ENCODE peak calls at places on chromosomes 16 and 17, in nine cellular contexts. Z is NCI-H460; N is GDM1; B is substantia nigra; H is cardiac muscle cell; P is astrocyte of the spinal cord; A is stimulated activated CD4-positive, alpha-beta T cell treated with anti-CD3 and anti-CD28 coated beads, Interleukin-2, amount 100 ng/mL, for 24 hours; K is HCT116; L is NCI-H1436. V is an unnamed sample.

GRCh38 chr17:7217113-7217987 is 2.3 kb downstream of the DLG4 start:
- DNase-seq in Z (no peak), N (peak), B (no peak), H (peak), P (peak), A (no peak), K (no peak), L (peak), V (peak)

GRCh38 chr16:17386229-17386628 is 84.5 kb downstream of the XYLT1 start:
- DNase-seq in Z (no peak), N (no peak), B (no peak), H (no peak), P (no peak), A (no peak), K (no peak), L (no peak), V (no peak)

GRCh38 chr17:50428831-50429424 is 2.9 kb downstream of the ACSF2 start:
- DNase-seq in Z (no peak), N (no peak), B (no peak), H (no peak), P (no peak), A (no peak), K (no peak), L (no peak), V (no peak)

GRCh38 chr17:40092581-40092980 is 7.8 kb downstream of the NR1D1 start:
- DNase-seq in Z (no peak), N (no peak), B (peak), H (no peak), P (no peak), A (no peak), K (no peak), L (no peak), V (peak)

GRCh38 chr16:30535106-30535776 is 583 bp upstream of the ZNF747 start:
- DNase-seq in Z (no peak), N (no peak), B (no peak), H (peak), P (no peak), A (no peak), K (no peak), L (no peak), V (no peak)

GRCh38 chr17:65173284-65173793 is 36.2 kb downstream of the RGS9 start:
- DNase-seq in Z (peak), N (peak), B (no peak), H (peak), P (peak), A (peak), K (no peak), L (peak), V (peak)

GRCh38 chr17:80698297-80698696 is 153.7 kb downstream of the RPTOR start:
- DNase-seq in Z (no peak), N (no peak), B (no peak), H (no peak), P (no peak), A (no peak), K (no peak), L (no peak), V (no peak)

GRCh38 chr16:46976550-46976949 is 3.1 kb upstream of the DNAJA2 start:
- DNase-seq in Z (peak), N (no peak), B (no peak), H (no peak), P (no peak), A (no peak), K (no peak), L (no peak), V (no peak)

GRCh38 chr16:56190903-56191806 is at the start of gene GNAO1:
- DNase-seq in Z (peak), N (no peak), B (peak), H (peak), P (peak), A (peak), K (no peak), L (peak), V (peak)

GRCh38 chr16:82709987-82710386 is 83.2 kb downstream of the CDH13 start:
- DNase-seq in Z (no peak), N (no peak), B (no peak), H (no peak), P (no peak), A (no peak), K (no peak), L (no peak), V (no peak)

GRCh38 chr17:15436399-15437369 is 30.7 kb downstream of the CDRT4 start:
- DNase-seq in Z (peak), N (peak), B (no peak), H (peak), P (no peak), A (peak), K (peak), L (no peak), V (peak)

GRCh38 chr17:64599187-64599676 is 62.9 kb downstream of the SMURF2 start:
- DNase-seq in Z (no peak), N (peak), B (no peak), H (no peak), P (peak), A (peak), K (no peak), L (no peak), V (no peak)

GRCh38 chr17:66338937-66339336 is 36.5 kb downstream of the PRKCA start:
- DNase-seq in Z (no peak), N (no peak), B (no peak), H (no peak), P (no peak), A (no peak), K (no peak), L (no peak), V (no peak)

GRCh38 chr16:8846401-8846932 is 22.3 kb downstream of the CARHSP1 start:
- DNase-seq in Z (no peak), N (no peak), B (no peak), H (no peak), P (no peak), A (no peak), K (no peak), L (no peak), V (no peak)

GRCh38 chr17:61538480-61538879 is 52.5 kb downstream of the NACA2 start:
- DNase-seq in Z (no peak), N (no peak), B (no peak), H (no peak), P (no peak), A (no peak), K (no peak), L (no peak), V (no peak)

GRCh38 chr17:80385046-80385445 is 29.9 kb upstream of the ENDOV start:
- DNase-seq in Z (no peak), N (no peak), B (no peak), H (no peak), P (no peak), A (no peak), K (no peak), L (no peak), V (no peak)

GRCh38 chr17:54662978-54663876 is 237.4 kb upstream of the TOM1L1 start:
- DNase-seq in Z (no peak), N (no peak), B (no peak), H (no peak), P (no peak), A (no peak), K (no peak), L (no peak), V (no peak)

GRCh38 chr17:45686250-45686649 is 97.9 kb upstream of the CRHR1 start:
- DNase-seq in Z (no peak), N (no peak), B (no peak), H (no peak), P (no peak), A (no peak), K (no peak), L (no peak), V (no peak)

GRCh38 chr16:20517149-20517548 is 59.0 kb downstream of the ACSM2B start:
- DNase-seq in Z (no peak), N (no peak), B (no peak), H (no peak), P (no peak), A (no peak), K (no peak), L (no peak), V (no peak)

GRCh38 chr16:62638324-62638911 is 602.2 kb upstream of the CDH8 start:
- DNase-seq in Z (no peak), N (no peak), B (no peak), H (no peak), P (no peak), A (no peak), K (no peak), L (no peak), V (no peak)

GRCh38 chr16:88847654-88848053 is 9.1 kb downstream of the GALNS start:
- DNase-seq in Z (no peak), N (no peak), B (no peak), H (no peak), P (no peak), A (no peak), K (no peak), L (no peak), V (no peak)

GRCh38 chr16:35797811-35798210 is 2338.4 kb downstream of the TP53TG3F start:
- DNase-seq in Z (no peak), N (no peak), B (no peak), H (no peak), P (no peak), A (no peak), K (no peak), L (no peak), V (no peak)

GRCh38 chr16:3728424-3729160 is 11.3 kb upstream of the TRAP1 start:
- DNase-seq in Z (no peak), N (no peak), B (no peak), H (no peak), P (no peak), A (no peak), K (no peak), L (no peak), V (no peak)

GRCh38 chr17:17476865-17477467 is at the start of gene MED9:
- DNase-seq in Z (peak), N (peak), B (peak), H (peak), P (peak), A (peak), K (peak), L (peak), V (peak)

GRCh38 chr17:73324711-73325526 is 13.1 kb upstream of the CDC42EP4 start:
- DNase-seq in Z (no peak), N (no peak), B (no peak), H (no peak), P (no peak), A (no peak), K (no peak), L (no peak), V (no peak)

GRCh38 chr17:44769647-44770084 is 10.9 kb downstream of the ADAM11 start:
- DNase-seq in Z (no peak), N (no peak), B (no peak), H (no peak), P (no peak), A (no peak), K (no peak), L (no peak), V (no peak)

GRCh38 chr17:21475555-21475954 is 99.4 kb downstream of the KCNJ12 start:
- DNase-seq in Z (no peak), N (no peak), B (no peak), H (no peak), P (no peak), A (no peak), K (no peak), L (no peak), V (no peak)

GRCh38 chr16:89485701-89486246 is 4.6 kb downstream of the ANKRD11 start:
- DNase-seq in Z (no peak), N (no peak), B (no peak), H (no peak), P (no peak), A (no peak), K (no peak), L (no peak), V (no peak)

GRCh38 chr16:66991545-66992077 is 3.2 kb downstream of the CES4A start:
- DNase-seq in Z (no peak), N (no peak), B (no peak), H (no peak), P (no peak), A (no peak), K (no peak), L (no peak), V (no peak)

GRCh38 chr17:79187186-79187585 is 112.6 kb downstream of the ENGASE start:
- DNase-seq in Z (no peak), N (no peak), B (no peak), H (no peak), P (no peak), A (no peak), K (no peak), L (no peak), V (no peak)

GRCh38 chr16:14199624-14200023 is 128.5 kb downstream of the MRTFB start:
- DNase-seq in Z (no peak), N (no peak), B (no peak), H (no peak), P (peak), A (no peak), K (no peak), L (no peak), V (peak)

GRCh38 chr16:86934581-86935322 is 356.4 kb downstream of the FOXL1 start:
- DNase-seq in Z (no peak), N (no peak), B (no peak), H (no peak), P (no peak), A (no peak), K (no peak), L (no peak), V (no peak)

GRCh38 chr17:51765558-51766145 is 392.9 kb downstream of the CA10 start:
- DNase-seq in Z (no peak), N (no peak), B (no peak), H (no peak), P (no peak), A (no peak), K (no peak), L (no peak), V (no peak)

GRCh38 chr17:33012522-33013033 is 20.9 kb downstream of the SPACA3 start:
- DNase-seq in Z (peak), N (no peak), B (no peak), H (peak), P (peak), A (no peak), K (no peak), L (no peak), V (peak)

GRCh38 chr17:30395398-30396022 is 16.8 kb downstream of the CPD start:
- DNase-seq in Z (no peak), N (no peak), B (no peak), H (no peak), P (no peak), A (no peak), K (no peak), L (no peak), V (no peak)

GRCh38 chr17:41962768-41963434 is 3.7 kb upstream of the CNP start:
- DNase-seq in Z (peak), N (peak), B (peak), H (peak), P (peak), A (peak), K (peak), L (peak), V (peak)

GRCh38 chr17:73069164-73069774 is 23.2 kb downstream of the SLC39A11 start:
- DNase-seq in Z (no peak), N (no peak), B (no peak), H (no peak), P (no peak), A (no peak), K (no peak), L (peak), V (no peak)

GRCh38 chr16:86338403-86339115 is 171.8 kb upstream of the FOXF1 start:
- DNase-seq in Z (no peak), N (no peak), B (no peak), H (peak), P (no peak), A (no peak), K (no peak), L (no peak), V (peak)

GRCh38 chr16:60655514-60656153 is 1380.6 kb downstream of the CDH8 start:
- DNase-seq in Z (no peak), N (no peak), B (no peak), H (no peak), P (peak), A (no peak), K (no peak), L (no peak), V (no peak)

V was measured in EH.